ENCODE peak calls at places on chromosomes 16 and 17, in eight cellular contexts. K is mesothelial cell of epicardium; V is NCI-H1436; X is erythroblast; R is left colon; N is HFFc6; T is activated T-cell treated with anti-CD3 and anti-CD28 coated beads for 1 hour; F is stimulated activated CD4-positive, alpha-beta T cell treated with anti-CD3 and anti-CD28 coated beads, TNF-alpha, amount 100 ng/mL, for 48 hours. L is an unnamed sample.

GRCh38 chr16:66143422-66143821 is 223.1 kb upstream of the CDH5 start:
- DNase-seq in K (no peak), X (no peak), V (no peak), R (no peak), N (no peak), T (no peak), F (no peak), L (no peak)

GRCh38 chr16:82169861-82170845 is at the start of gene MPHOSPH6:
- DNase-seq in N (peak), X (peak), V (peak), R (peak), F (peak), K (peak), T (peak), L (peak)

GRCh38 chr16:80569440-80570105 is 28.8 kb downstream of the DYNLRB2 start:
- DNase-seq in K (no peak), T (peak), N (peak), V (no peak), F (peak), R (no peak), X (no peak), L (no peak)

GRCh38 chr16:57475711-57476339 is 10.5 kb downstream of the DOK4 start:
- DNase-seq in K (peak), V (peak), T (peak), X (peak), F (peak), N (no peak), R (peak), L (peak)

GRCh38 chr16:76784530-76784929 is 406.5 kb upstream of the MON1B start:
- DNase-seq in V (no peak), T (no peak), F (no peak), R (no peak), N (no peak), X (no peak), K (no peak), L (no peak)

GRCh38 chr17:57068222-57068658 is 16.8 kb upstream of the AKAP1 start:
- DNase-seq in K (no peak), V (no peak), R (peak), T (no peak), N (no peak), X (no peak), F (no peak), L (no peak)

GRCh38 chr17:74386397-74386796 is 19.1 kb downstream of the GPR142 start:
- DNase-seq in N (no peak), K (no peak), X (no peak), V (no peak), F (no peak), T (no peak), R (no peak), L (no peak)

GRCh38 chr16:57423152-57423551 is 18.6 kb downstream of the CCL17 start:
- DNase-seq in V (no peak), X (no peak), T (no peak), R (no peak), N (no peak), K (no peak), F (no peak), L (no peak)

GRCh38 chr17:62172492-62173291 is 107.6 kb upstream of the MED13 start:
- DNase-seq in X (no peak), V (no peak), T (no peak), F (no peak), K (no peak), R (no peak), N (no peak), L (no peak)

GRCh38 chr16:24336491-24336890 is 80.4 kb downstream of the CACNG3 start:
- DNase-seq in N (no peak), K (no peak), V (no peak), T (no peak), F (no peak), R (no peak), X (no peak), L (no peak)

GRCh38 chr17:50130778-50131317 is 888 bp upstream of the SAMD14 start:
- DNase-seq in K (no peak), R (no peak), N (no peak), F (no peak), X (no peak), T (no peak), V (peak), L (no peak)

GRCh38 chr16:14539156-14539555 is 90.9 kb downstream of the PARN start:
- DNase-seq in N (no peak), T (no peak), F (no peak), V (no peak), R (no peak), K (no peak), X (no peak), L (no peak)

GRCh38 chr17:47223460-47223859 is 14.3 kb downstream of the MYL4 start:
- DNase-seq in K (no peak), N (no peak), T (no peak), F (no peak), V (no peak), R (no peak), X (no peak), L (no peak)

GRCh38 chr16:54677551-54677950 is 253.1 kb upstream of the IRX5 start:
- DNase-seq in R (no peak), X (no peak), T (no peak), N (no peak), V (no peak), F (no peak), K (no peak), L (no peak)

GRCh38 chr17:50882851-50883250 is 16.7 kb upstream of the TOB1 start:
- DNase-seq in X (no peak), K (no peak), T (no peak), F (no peak), R (no peak), N (peak), V (no peak), L (no peak)

GRCh38 chr16:56984639-56985038 is 4.7 kb upstream of the NLRC5 start:
- DNase-seq in N (no peak), K (no peak), R (no peak), V (no peak), T (no peak), X (no peak), F (no peak), L (no peak)

GRCh38 chr17:70414275-70414674 is 244.9 kb downstream of the KCNJ2 start:
- DNase-seq in N (no peak), K (no peak), F (no peak), R (no peak), V (no peak), X (no peak), T (no peak), L (no peak)

GRCh38 chr16:69741951-69742904 is 12.5 kb downstream of the NOB1 start:
- DNase-seq in X (no peak), K (peak), R (peak), F (no peak), N (peak), V (no peak), T (no peak), L (no peak)

GRCh38 chr17:55655777-55656176 is 66.9 kb downstream of the TMEM100 start:
- DNase-seq in V (no peak), R (no peak), K (no peak), F (no peak), N (no peak), T (no peak), X (no peak), L (no peak)

GRCh38 chr16:53207810-53208752 is 153.3 kb downstream of the CHD9 start:
- DNase-seq in T (no peak), R (peak), F (no peak), V (peak), X (peak), K (peak), N (peak), L (peak)

GRCh38 chr16:75483222-75483621 is 12.0 kb downstream of the CHST6 start:
- DNase-seq in R (no peak), N (peak), V (no peak), F (no peak), K (no peak), X (no peak), T (no peak), L (no peak)

GRCh38 chr17:61551255-61551742 is 39.7 kb downstream of the NACA2 start:
- DNase-seq in K (no peak), N (peak), V (peak), F (no peak), R (no peak), T (no peak), X (peak), L (no peak)

GRCh38 chr16:19745286-19746018 is 27.4 kb downstream of the IQCK start:
- DNase-seq in X (no peak), R (no peak), N (peak), F (no peak), V (no peak), T (no peak), K (no peak), L (no peak)

GRCh38 chr16:58074657-58075056 is 49.1 kb downstream of the MMP15 start:
- DNase-seq in F (no peak), T (no peak), K (no peak), V (no peak), R (no peak), N (no peak), X (no peak), L (no peak)

GRCh38 chr16:89153848-89154271 is 17.7 kb upstream of the CDH15 start:
- DNase-seq in X (no peak), K (no peak), V (no peak), N (no peak), R (no peak), F (no peak), T (no peak), L (no peak)